ENCODE peak calls at places on chromosomes 16 and 17, in four cellular contexts. I is CD8-positive, alpha-beta T cell; G is RWPE2; W is right lobe of liver. D is an unnamed sample.

GRCh38 chr16:23836404-23837291 is 865 bp downstream of the PRKCB start:
- DNase-seq in I (peak), G (no peak), W (peak), D (peak)

GRCh38 chr17:51144266-51145022 is 8.9 kb upstream of the NME1 start:
- DNase-seq in I (no peak), G (no peak), W (no peak), D (no peak)

GRCh38 chr16:81553080-81553813 is 108.6 kb downstream of the CMIP start:
- DNase-seq in I (no peak), G (no peak), W (no peak), D (peak)

GRCh38 chr17:72995008-72995656 is 97.4 kb downstream of the SLC39A11 start:
- DNase-seq in I (no peak), G (no peak), W (no peak), D (no peak)

GRCh38 chr17:68443974-68444464 is 13.3 kb downstream of the WIPI1 start:
- DNase-seq in I (no peak), G (no peak), W (no peak), D (no peak)

GRCh38 chr17:8935194-8935593 is 30.3 kb downstream of the PIK3R5 start:
- DNase-seq in I (peak), G (no peak), W (no peak), D (peak)

GRCh38 chr17:20852541-20853370 is 190.1 kb downstream of the USP22 start:
- DNase-seq in I (no peak), G (no peak), W (no peak), D (no peak)

GRCh38 chr16:77579283-77579985 is 142.9 kb upstream of the NUDT7 start:
- DNase-seq in I (no peak), G (no peak), W (no peak), D (no peak)

GRCh38 chr17:1480747-1481465 is 11.6 kb downstream of the MYO1C start:
- DNase-seq in I (no peak), G (no peak), W (no peak), D (no peak)

GRCh38 chr17:72421128-72422092 is 300.6 kb downstream of the SOX9 start:
- DNase-seq in I (no peak), G (peak), W (peak), D (no peak)

GRCh38 chr16:30473231-30474061 is 904 bp downstream of the ITGAL start:
- DNase-seq in I (peak), G (no peak), W (peak), D (peak)

GRCh38 chr17:67824735-67825626 is at the start of gene BPTF:
- DNase-seq in I (peak), G (peak), W (peak), D (peak)

GRCh38 chr16:80203821-80204220 is 337.0 kb upstream of the DYNLRB2 start:
- DNase-seq in I (no peak), G (no peak), W (no peak), D (no peak)

GRCh38 chr17:11182430-11182829 is 58.6 kb upstream of the SHISA6 start:
- DNase-seq in I (no peak), G (no peak), W (no peak), D (no peak)

GRCh38 chr16:89561195-89562026 is 929 bp downstream of the RPL13 start:
- DNase-seq in I (no peak), G (no peak), W (no peak), D (no peak)

GRCh38 chr16:50836121-50836541 is 94.2 kb downstream of the CYLD start:
- DNase-seq in I (no peak), G (no peak), W (no peak), D (no peak)

GRCh38 chr17:55334285-55334684 is 69.5 kb downstream of the HLF start:
- DNase-seq in I (no peak), G (no peak), W (no peak), D (no peak)

GRCh38 chr17:77361986-77362620 is 221.3 kb downstream of the SEC14L1 start:
- DNase-seq in I (no peak), G (no peak), W (no peak), D (no peak)

GRCh38 chr16:77787452-77787851 is 912 bp upstream of the VAT1L start:
- DNase-seq in I (no peak), G (no peak), W (no peak), D (no peak)

GRCh38 chr16:28039493-28039892 is 24.0 kb downstream of the GSG1L start:
- DNase-seq in I (no peak), G (no peak), W (no peak), D (no peak)

GRCh38 chr17:77722366-77722765 is 236.1 kb upstream of the TNRC6C start:
- DNase-seq in I (no peak), G (no peak), W (no peak), D (no peak)

GRCh38 chr17:61700252-61700651 is 109.2 kb upstream of the NACA2 start:
- DNase-seq in I (no peak), G (no peak), W (no peak), D (no peak)

GRCh38 chr17:9346296-9346926 is 229.2 kb downstream of the STX8 start:
- DNase-seq in I (no peak), G (no peak), W (no peak), D (no peak)

GRCh38 chr16:30903002-30903401 is 6.6 kb downstream of the CTF1 start:
- DNase-seq in I (no peak), G (no peak), W (no peak), D (no peak)

GRCh38 chr17:81672504-81672903 is 6.0 kb downstream of the CCDC137 start:
- DNase-seq in I (no peak), G (peak), W (peak), D (no peak)

GRCh38 chr16:29314292-29314934 is 92.1 kb downstream of the NPIPB11 start:
- DNase-seq in I (no peak), G (no peak), W (no peak), D (peak)

GRCh38 chr16:67169011-67169451 is 1.3 kb upstream of the NOL3 start:
- DNase-seq in I (no peak), G (no peak), W (no peak), D (no peak)

GRCh38 chr16:84272740-84273320 is 21.8 kb upstream of the WFDC1 start:
- DNase-seq in I (no peak), G (no peak), W (no peak), D (no peak)

GRCh38 chr17:82935944-82936767 is 96.3 kb upstream of the ZNF750 start:
- DNase-seq in I (no peak), G (peak), W (peak), D (peak)

GRCh38 chr16:4077083-4077714 is 39.0 kb downstream of the ADCY9 start:
- DNase-seq in I (no peak), G (no peak), W (no peak), D (no peak)

GRCh38 chr17:82449883-82450356 is 632 bp downstream of the CYBC1 start:
- DNase-seq in I (peak), G (no peak), W (no peak), D (no peak)

GRCh38 chr16:84462296-84463210 is 41.9 kb downstream of the MEAK7 start:
- DNase-seq in I (no peak), G (peak), W (no peak), D (peak)

DNA sequence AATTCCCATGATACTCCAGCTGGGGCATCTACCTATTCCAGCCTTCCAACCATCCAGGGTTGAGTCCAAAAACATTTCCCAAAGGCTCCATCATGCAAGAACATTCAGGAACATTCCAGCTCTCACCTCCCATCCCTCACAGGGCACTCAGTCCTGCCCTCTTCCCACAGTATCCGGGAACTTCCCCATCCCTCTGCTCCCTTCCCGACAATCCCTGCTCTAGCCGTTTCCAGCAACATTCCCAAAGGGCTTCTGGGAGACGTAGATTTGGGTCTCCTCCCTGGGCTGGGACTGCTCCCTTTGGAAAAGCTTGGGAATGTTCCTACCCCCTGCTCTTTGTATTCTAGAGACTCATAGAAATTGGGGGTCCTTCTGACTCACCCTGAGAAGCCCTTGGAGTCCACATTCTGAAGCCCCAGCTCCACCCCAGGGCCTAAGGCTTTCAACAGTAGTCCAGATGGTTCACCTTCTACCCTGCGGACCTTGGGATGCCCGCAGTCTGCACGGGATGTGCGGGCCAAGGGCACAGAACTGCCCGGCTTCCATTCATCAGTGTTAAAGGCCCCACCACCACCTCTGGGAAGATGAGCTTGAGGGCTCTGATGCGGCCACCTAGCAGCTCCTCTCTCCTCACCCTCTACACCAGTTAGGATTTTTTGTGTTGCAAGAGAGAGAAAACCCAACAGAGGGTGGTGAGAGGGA is 25.4 kb downstream of the NGFR start:
- DNase-seq in I (no peak), G (no peak), W (no peak), D (no peak)
- TF ChIP-seq CTCF in I (no peak), G (no peak), W (no peak), D (no peak)

DNA sequence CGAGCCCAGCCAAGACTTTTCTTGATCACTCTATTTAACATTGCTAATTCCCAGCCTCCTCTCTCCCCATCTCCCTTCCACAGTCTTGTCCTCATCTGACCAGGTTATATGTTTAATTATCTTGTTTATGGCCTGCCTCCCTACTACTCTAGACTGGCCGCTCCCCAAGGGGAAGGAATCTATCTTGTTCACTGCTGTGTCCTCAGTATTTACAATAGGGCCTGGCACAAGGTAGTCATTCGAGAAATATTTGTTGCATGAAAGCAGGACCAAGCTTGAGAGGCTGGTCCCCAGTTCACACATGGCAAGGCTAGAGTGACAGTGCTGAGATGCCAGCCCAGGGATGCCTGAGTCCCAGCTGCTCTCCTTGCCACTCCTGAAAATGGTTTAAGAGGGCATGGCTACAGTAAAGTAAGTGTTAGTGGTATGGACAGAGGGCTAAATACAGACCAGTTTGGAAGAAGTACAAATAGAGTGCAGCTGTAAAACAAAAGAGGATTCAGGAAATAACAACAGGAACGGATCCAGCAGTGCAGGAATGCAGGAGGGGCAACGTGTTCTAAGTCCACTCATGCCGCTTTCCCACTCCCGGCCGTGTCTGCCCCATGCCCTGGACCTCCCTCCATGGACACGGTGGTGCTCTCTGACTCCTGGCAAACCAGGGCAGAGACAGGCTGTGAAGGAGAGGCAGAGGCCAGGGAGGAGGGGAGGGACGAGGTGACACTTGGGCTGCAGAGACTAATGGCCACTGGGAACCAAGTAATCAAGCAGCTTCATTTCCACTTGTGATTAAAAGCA is 65.6 kb downstream of the TOM1L2 start:
- DNase-seq in I (no peak), G (no peak), W (no peak), D (no peak)
- H3K27ac ChIP-seq in I (no peak), G (no peak), W (no peak), D (peak)

DNA sequence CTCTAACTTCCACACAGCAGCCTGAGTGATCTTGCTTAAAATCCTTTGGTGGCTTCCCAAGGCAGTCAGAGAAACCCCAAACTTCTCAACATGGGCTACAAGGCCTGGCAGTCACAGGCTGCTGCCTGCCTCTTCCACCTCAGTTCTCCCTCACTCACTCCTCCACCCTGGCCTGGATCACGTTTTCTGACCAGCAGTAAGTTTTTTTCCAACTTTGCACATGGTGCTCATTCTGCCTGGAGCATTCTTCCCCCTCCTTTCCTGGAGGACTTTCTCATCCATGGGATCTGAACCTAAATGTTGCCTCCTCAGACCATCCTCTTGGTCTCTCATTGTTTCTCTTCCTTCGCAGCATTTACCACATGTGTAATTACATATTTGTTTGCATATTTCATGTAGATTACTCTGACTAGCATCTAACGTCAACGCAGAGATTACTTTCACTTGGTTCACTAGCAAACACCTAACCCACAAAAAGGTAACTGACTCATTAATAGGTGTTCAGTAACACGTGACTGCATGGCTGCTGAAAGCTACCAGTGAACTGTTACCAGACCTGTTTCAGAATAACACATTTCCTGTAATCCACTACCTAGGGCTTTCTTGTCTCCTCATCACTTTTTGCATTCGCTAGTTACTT is 17.1 kb downstream of the GNA13 start:
- DNase-seq in I (peak), G (no peak), W (no peak), D (no peak)
- H3K4me3 ChIP-seq in I (peak), G (no peak), W (no peak), D (no peak)

GRCh38 chr17:32226881-32227280 is 38.8 kb upstream of the RHBDL3 start:
- DNase-seq in I (no peak), G (no peak), W (no peak), D (no peak)

GRCh38 chr17:32227910-32228309 is 37.7 kb upstream of the RHBDL3 start:
- DNase-seq in I (no peak), G (no peak), W (no peak), D (no peak)

GRCh38 chr17:32223703-32224102 is 41.9 kb upstream of the RHBDL3 start:
- DNase-seq in I (no peak), G (no peak), W (no peak), D (no peak)

GRCh38 chr17:32222621-32223020 is 43.0 kb upstream of the RHBDL3 start:
- DNase-seq in I (no peak), G (no peak), W (no peak), D (no peak)
- TF ChIP-seq CTCF in I (no peak), G (peak), W (no peak), D (no peak)

GRCh38 chr17:29571883-29572681 is 3.6 kb downstream of the TP53I13 start:
- DNase-seq in I (no peak), G (no peak), W (peak), D (no peak)
- H3K27ac ChIP-seq in I (no peak), G (no peak), W (peak), D (no peak)

DNA sequence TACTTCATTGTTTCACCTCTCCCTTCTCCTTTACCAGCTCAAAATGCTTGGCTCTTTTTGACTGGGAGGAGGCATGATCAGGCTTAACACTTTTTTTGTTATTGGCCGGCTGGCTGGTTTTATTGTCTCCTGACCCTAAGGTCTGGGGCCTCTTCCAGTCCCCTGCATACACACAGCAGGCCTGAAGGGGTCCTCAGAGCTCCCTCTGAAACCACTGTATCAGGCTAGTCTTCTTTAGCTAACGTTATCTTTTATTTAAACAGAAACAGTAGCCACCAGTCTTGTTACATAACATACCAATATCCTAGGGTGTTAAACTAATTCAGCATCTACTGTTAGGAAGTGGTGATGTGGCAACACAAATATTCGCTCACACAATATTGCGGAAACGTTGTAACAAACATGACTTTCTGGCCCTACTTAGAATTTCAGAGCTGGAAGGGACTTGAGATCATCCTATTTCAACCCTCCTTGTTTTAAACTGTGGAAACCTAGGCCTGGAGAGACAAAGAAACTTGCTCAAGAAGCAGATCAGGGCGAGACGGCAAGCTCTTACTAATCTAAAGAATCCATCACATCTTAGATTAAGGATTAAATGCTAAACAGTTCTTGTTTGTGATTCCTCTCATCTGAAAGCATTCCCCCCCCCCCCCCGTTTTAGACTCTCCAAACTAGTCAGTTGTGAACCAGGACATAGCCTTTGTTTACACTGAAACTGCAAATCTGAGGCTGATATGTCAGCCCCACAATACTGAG is 1.7 kb upstream of the YPEL2 start:
- DNase-seq in I (peak), G (no peak), W (peak), D (no peak)
- H3K4me3 ChIP-seq in I (no peak), G (no peak), W (peak), D (peak)

DNA sequence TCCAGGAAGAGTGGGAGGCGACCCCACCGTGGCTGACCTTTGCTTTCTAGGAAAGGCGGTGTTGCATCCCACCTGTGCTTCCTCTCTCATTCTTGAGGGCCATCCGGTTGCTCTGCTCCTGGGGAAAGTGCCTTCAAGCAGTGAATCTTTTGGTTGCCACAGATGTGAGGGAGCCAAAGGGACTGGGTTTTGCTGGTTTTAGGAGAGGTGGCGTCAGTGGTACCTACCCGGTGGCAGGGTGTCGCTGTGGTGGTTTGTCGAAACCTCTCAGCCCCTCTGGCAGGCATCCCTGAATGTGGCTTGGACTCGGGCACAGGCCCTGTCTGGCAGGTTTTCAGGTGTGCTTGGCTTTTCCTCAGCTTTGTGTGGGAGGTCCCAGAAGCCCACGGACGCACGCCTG is 611.5 kb downstream of the KCNJ18 start:
- DNase-seq in I (no peak), G (no peak), W (no peak), D (no peak)
- TF ChIP-seq CTCF in I (no peak), G (no peak), W (no peak), D (no peak)

GRCh38 chr16:72285728-72286127 is 113.8 kb upstream of the PMFBP1 start:
- DNase-seq in I (no peak), G (no peak), W (no peak), D (no peak)
- H3K27ac ChIP-seq in I (no peak), G (no peak), W (no peak), D (no peak)

GRCh38 chr17:17445925-17446665 is 30.7 kb upstream of the MED9 start:
- DNase-seq in I (no peak), G (no peak), W (peak), D (peak)

GRCh38 chr17:17447264-17447663 is 29.5 kb upstream of the MED9 start:
- DNase-seq in I (no peak), G (no peak), W (peak), D (no peak)

GRCh38 chr17:17446666-17447155 is 30.1 kb upstream of the MED9 start:
- DNase-seq in I (no peak), G (no peak), W (no peak), D (no peak)

GRCh38 chr17:17448076-17448475 is 28.7 kb upstream of the MED9 start:
- DNase-seq in I (no peak), G (no peak), W (no peak), D (no peak)

GRCh38 chr17:17448723-17449122 is 28.1 kb upstream of the MED9 start:
- DNase-seq in I (no peak), G (no peak), W (no peak), D (no peak)
- H3K4me3 ChIP-seq in I (no peak), G (no peak), W (no peak), D (no peak)

GRCh38 chr16:20801278-20801677 is 5.0 kb downstream of the ERI2 start:
- DNase-seq in I (no peak), G (no peak), W (no peak), D (no peak)

GRCh38 chr16:20798364-20798763 is 7.9 kb downstream of the ERI2 start:
- DNase-seq in I (no peak), G (no peak), W (no peak), D (no peak)

GRCh38 chr16:20803192-20803560 is 3.1 kb downstream of the ERI2 start:
- DNase-seq in I (no peak), G (no peak), W (no peak), D (no peak)

GRCh38 chr16:20803561-20804214 is 2.6 kb downstream of the ERI2 start:
- DNase-seq in I (no peak), G (no peak), W (no peak), D (no peak)

GRCh38 chr16:20799599-20799998 is 6.7 kb downstream of the ERI2 start:
- DNase-seq in I (no peak), G (no peak), W (no peak), D (no peak)
- TF ChIP-seq CTCF in I (peak), G (peak), W (peak), D (peak)

D was measured in lower lobe of right lung.